ENCODE peak calls at places on chromosomes 2 and 18, in four cellular contexts. One of them, this sample, is unnamed.

GRCh38 chr2:181380581-181380980 is 76.6 kb upstream of the ITGA4 start:
- DNase-seq in colonic mucosa: no peak
- DNase-seq in H54: no peak
- DNase-seq in nephron progenitor cell: no peak
- DNase-seq in this sample: no peak

GRCh38 chr18:9708057-9708881 is at the start of gene RAB31:
- DNase-seq in colonic mucosa: peak; percentile 56
- DNase-seq in H54: peak; percentile 78
- DNase-seq in nephron progenitor cell: peak; percentile 74
- DNase-seq in this sample: peak; percentile 73

GRCh38 chr2:108215794-108216211 is 24.0 kb upstream of the SULT1C3 start:
- DNase-seq in colonic mucosa: peak; percentile 59
- DNase-seq in H54: peak; percentile 7
- DNase-seq in nephron progenitor cell: no peak
- DNase-seq in this sample: no peak

GRCh38 chr2:3647831-3648651 is 10.0 kb upstream of the ALLC start:
- DNase-seq in colonic mucosa: no peak
- DNase-seq in H54: no peak
- DNase-seq in nephron progenitor cell: no peak
- DNase-seq in this sample: no peak

GRCh38 chr2:84807063-84807485 is 73.8 kb downstream of the TRABD2A start:
- DNase-seq in colonic mucosa: no peak
- DNase-seq in H54: peak; percentile 35
- DNase-seq in nephron progenitor cell: no peak
- DNase-seq in this sample: no peak

GRCh38 chr2:123958011-123958410 is 67.1 kb upstream of the CNTNAP5 start:
- DNase-seq in colonic mucosa: no peak
- DNase-seq in H54: no peak
- DNase-seq in nephron progenitor cell: no peak
- DNase-seq in this sample: no peak

GRCh38 chr2:28521663-28522062 is 25.8 kb downstream of the PLB1 start:
- DNase-seq in colonic mucosa: no peak
- DNase-seq in H54: no peak
- DNase-seq in nephron progenitor cell: no peak
- DNase-seq in this sample: no peak

GRCh38 chr2:132437852-132438649 is 21.4 kb downstream of the GPR39 start:
- DNase-seq in colonic mucosa: no peak
- DNase-seq in H54: no peak
- DNase-seq in nephron progenitor cell: no peak
- DNase-seq in this sample: no peak

GRCh38 chr2:149768320-149768799 is 180.8 kb upstream of the MMADHC start:
- DNase-seq in colonic mucosa: no peak
- DNase-seq in H54: no peak
- DNase-seq in nephron progenitor cell: no peak
- DNase-seq in this sample: no peak

This sample was measured in left colon.